ENCODE peak calls at places on chromosomes 2 and 18, in nine cellular contexts. X is cardiac muscle cell, R is substantia nigra, C is RWPE1, J is spleen, H is upper lobe of right lung, E is small intestine, F is left ventricle myocardium inferior, I is lung. Q is an unnamed sample.
A peak's percentile ranks its signal among the peaks of the same experiment; 100 is the strongest.

GRCh38 chr2:3309496-3310355 is 67.9 kb downstream of the EIPR1 start:
- DNase-seq in X (no peak), R (no peak), C (no peak), J (peak; percentile 62), H (no peak), E (no peak), F (no peak), I (no peak), Q (no peak)

GRCh38 chr2:214481204-214481603 is 70.3 kb downstream of the VWC2L start:
- DNase-seq in X (peak; percentile 18), R (no peak), C (no peak), J (no peak), H (no peak), E (no peak), F (no peak), I (no peak), Q (no peak)

GRCh38 chr2:99694331-99694730 is 204.5 kb upstream of the REV1 start:
- DNase-seq in X (no peak), R (no peak), C (no peak), J (no peak), H (no peak), E (no peak), F (no peak), I (no peak), Q (no peak)

GRCh38 chr2:62705859-62706720 is 577 bp downstream of the EHBP1 start:
- DNase-seq in X (peak; percentile 57), R (peak; percentile 71), C (peak; percentile 36), J (no peak), H (peak; percentile 85), E (peak; percentile 50), F (peak; percentile 58), I (peak; percentile 62), Q (no peak)

GRCh38 chr2:232541195-232541960 is 1.9 kb downstream of the CHRNG start:
- DNase-seq in X (no peak), R (no peak), C (no peak), J (peak; percentile 77), H (peak; percentile 52), E (no peak), F (no peak), I (no peak), Q (no peak)

GRCh38 chr18:75654928-75655745 is 227.6 kb upstream of the SMIM21 start:
- DNase-seq in X (peak; percentile 56), R (no peak), C (no peak), J (no peak), H (no peak), E (no peak), F (peak; percentile 28), I (no peak), Q (no peak)

GRCh38 chr2:232761301-232761907 is 15.0 kb downstream of the KCNJ13 start:
- DNase-seq in X (peak; percentile 56), R (no peak), C (peak; percentile 35), J (no peak), H (no peak), E (peak; percentile 73), F (no peak), I (no peak), Q (no peak)

GRCh38 chr2:111194835-111195621 is 74.3 kb downstream of the BCL2L11 start:
- DNase-seq in X (no peak), R (no peak), C (no peak), J (no peak), H (no peak), E (peak; percentile 44), F (no peak), I (no peak), Q (no peak)

GRCh38 chr18:31197676-31198075 is 35.0 kb upstream of the DSC1 start:
- DNase-seq in X (no peak), R (no peak), C (peak; percentile 51), J (no peak), H (no peak), E (peak; percentile 90), F (no peak), I (no peak), Q (no peak)

GRCh38 chr2:42926438-42927333 is 134.3 kb upstream of the HAAO start:
- DNase-seq in X (no peak), R (no peak), C (no peak), J (no peak), H (no peak), E (peak; percentile 66), F (no peak), I (no peak), Q (no peak)

GRCh38 chr2:241803387-241804325 is 5.3 kb upstream of the NEU4 start:
- DNase-seq in X (peak; percentile 74), R (no peak), C (peak; percentile 20), J (peak; percentile 83), H (peak; percentile 67), E (peak; percentile 50), F (peak; percentile 40), I (no peak), Q (no peak)

GRCh38 chr18:79200546-79201268 is 131.5 kb downstream of the ATP9B start:
- DNase-seq in X (peak; percentile 52), R (peak; percentile 72), C (peak; percentile 21), J (no peak), H (peak; percentile 81), E (peak; percentile 7), F (peak; percentile 49), I (peak; percentile 54), Q (peak; percentile 51)

GRCh38 chr18:26386421-26386820 is 160.2 kb downstream of the TAF4B start:
- DNase-seq in X (peak; percentile 60), R (no peak), C (no peak), J (no peak), H (no peak), E (no peak), F (no peak), I (no peak), Q (no peak)
- H3K27ac ChIP-seq in X (no peak overlapping the region), R (peak overlapping the region; percentile 31), C (no peak overlapping the region), J (no peak overlapping the region), H (no peak overlapping the region), E (no peak overlapping the region), F (peak overlapping the region; percentile 28), I (no peak overlapping the region), Q (peak overlapping the region; percentile 11)

GRCh38 chr2:174666786-174667369 is 69.3 kb upstream of the WIPF1 start:
- DNase-seq in X (no peak), R (peak; percentile 26), C (no peak), J (no peak), H (no peak), E (no peak), F (no peak), I (no peak), Q (peak; percentile 14)

GRCh38 chr2:174668075-174668474 is 70.5 kb upstream of the WIPF1 start:
- DNase-seq in X (no peak), R (no peak), C (no peak), J (no peak), H (no peak), E (no peak), F (no peak), I (no peak), Q (no peak)

GRCh38 chr2:174664084-174664759 is 66.6 kb upstream of the WIPF1 start:
- DNase-seq in X (no peak), R (peak; percentile 14), C (no peak), J (no peak), H (no peak), E (no peak), F (no peak), I (no peak), Q (no peak)

GRCh38 chr2:174667461-174667860 is 69.9 kb upstream of the WIPF1 start:
- DNase-seq in X (no peak), R (no peak), C (no peak), J (peak; percentile 80), H (no peak), E (no peak), F (no peak), I (no peak), Q (no peak)

DNA sequence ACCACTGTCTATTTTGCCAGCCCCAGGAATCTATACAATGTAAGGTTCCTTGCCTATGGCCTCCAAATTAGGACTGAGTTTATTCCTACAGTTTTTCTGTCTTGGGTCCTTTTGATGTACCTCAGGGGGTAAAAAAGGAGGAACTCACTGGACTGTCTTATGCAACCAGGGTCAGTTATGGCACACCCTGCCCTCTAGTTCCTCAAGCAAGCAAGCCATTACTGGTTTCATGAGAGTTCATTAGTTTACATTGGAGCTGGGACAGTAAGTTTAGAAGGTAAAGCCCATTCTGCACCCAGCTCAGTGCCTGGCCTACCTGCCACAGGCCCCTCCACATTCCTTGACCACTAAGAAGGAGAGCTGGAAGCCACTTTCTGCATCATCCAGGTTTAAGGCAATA is 68.7 kb upstream of the WIPF1 start:
- DNase-seq in X (no peak), R (no peak), C (no peak), J (no peak), H (no peak), E (no peak), F (no peak), I (peak; percentile 35), Q (no peak)
- H3K27ac ChIP-seq in X (no peak overlapping the region), R (peak overlapping the region; percentile 95), C (no peak overlapping the region), J (peak overlapping the region; percentile 48), H (peak overlapping the region; percentile 8), E (peak overlapping the region; percentile 28), F (peak overlapping the region; percentile 65), I (peak overlapping the region; percentile 20), Q (peak overlapping the region; percentile 94)

DNA sequence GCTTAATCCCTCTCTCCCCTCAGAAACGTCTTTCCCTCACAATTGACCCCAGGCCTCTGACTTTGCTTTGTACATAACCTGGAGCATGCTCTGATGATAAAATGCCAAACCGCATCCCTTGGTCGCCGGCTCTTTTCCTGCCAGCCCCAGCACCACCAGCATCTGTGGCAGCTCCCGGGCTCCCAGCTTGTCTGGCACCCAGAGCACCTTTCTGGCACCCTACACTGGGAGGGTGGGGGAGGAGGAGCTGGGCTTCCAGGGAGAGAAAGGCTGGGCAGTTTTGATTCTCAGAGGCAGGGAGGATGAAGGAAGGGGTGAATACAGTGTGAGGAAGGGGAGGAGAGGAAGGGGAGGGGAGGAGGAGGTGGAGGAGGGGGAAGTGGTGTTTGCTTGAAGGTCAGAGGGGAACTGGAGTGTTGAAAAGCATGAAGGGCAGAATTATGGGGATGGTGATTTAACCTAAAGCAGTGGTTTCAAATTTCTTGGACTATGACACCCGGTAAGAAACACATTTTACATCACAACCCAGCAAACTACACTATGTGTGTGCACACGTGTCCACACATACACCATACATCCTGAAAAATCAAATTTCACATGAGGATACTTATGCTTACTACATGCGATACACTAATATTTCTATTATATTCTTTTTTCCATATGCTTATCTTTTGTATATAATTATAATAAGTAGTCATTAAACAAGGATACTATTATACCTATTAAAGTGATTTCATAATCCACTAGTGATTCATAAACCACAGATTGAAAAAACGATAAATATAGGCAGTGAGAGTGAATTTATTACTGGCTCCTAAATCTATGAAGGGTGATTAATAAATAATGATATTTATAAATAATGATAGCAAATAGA is 30.0 kb upstream of the IGFBP2 start:
- DNase-seq in X (no peak), R (no peak), C (no peak), J (no peak), H (no peak), E (no peak), F (no peak), I (no peak), Q (no peak)
- H3K27ac ChIP-seq in X (no peak overlapping the region), R (no peak overlapping the region), C (peak overlapping the region; percentile 63), J (no peak overlapping the region), H (no peak overlapping the region), E (no peak overlapping the region), F (no peak overlapping the region), I (no peak overlapping the region), Q (no peak overlapping the region)

DNA sequence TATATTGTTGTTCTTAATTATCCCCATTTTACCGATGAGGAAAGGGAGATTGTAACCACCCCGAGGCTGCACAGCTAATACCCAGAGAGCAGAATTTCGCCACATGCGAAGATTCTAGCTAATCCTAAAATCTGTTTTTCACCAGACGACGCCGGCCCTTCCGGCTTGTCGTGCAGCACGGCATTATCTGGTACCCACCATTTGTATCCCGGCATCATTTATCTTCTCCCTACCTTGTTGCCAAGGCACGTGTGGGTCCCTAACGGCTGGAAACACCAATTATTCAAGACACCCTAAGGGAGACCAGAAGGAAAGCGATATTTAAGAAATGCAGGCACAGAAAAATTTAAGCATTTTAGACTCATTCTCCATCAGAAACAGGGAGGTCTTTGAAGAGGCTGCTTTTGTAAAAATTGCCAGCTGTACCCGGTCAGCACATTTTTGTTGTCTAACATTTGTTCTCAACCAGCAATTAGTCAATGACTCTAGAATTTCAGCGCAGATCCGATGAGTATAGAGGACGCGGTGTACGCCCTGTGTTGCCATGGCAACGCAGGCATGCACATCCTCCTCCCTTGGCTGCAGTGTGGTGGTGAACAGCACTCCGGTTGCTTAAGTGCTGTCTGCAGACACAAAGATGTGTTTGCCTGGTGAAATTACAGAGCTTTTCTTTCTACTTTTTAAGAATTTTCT is 111.6 kb downstream of the AGAP1 start:
- DNase-seq in X (peak; percentile 98), R (peak; percentile 77), C (peak; percentile 84), J (no peak), H (no peak), E (no peak), F (peak; percentile 81), I (peak; percentile 49), Q (peak; percentile 78)
- H3K27ac ChIP-seq in X (no peak overlapping the region), R (peak overlapping the region; percentile 95), C (peak overlapping the region; percentile 68), J (no peak overlapping the region), H (no peak overlapping the region), E (peak overlapping the region; percentile 11), F (peak overlapping the region; percentile 35), I (no peak overlapping the region), Q (peak overlapping the region; percentile 94)